ENCODE peak calls at places on chromosomes 16 and 17, in nine cellular contexts. P, G, L, C, N, R, X, I and U are unnamed samples. For H3K36me3, the result is how much of the 10 kb centered on the place peaks cover.

GRCh38 chr16:1152651-1153259 is at the start of gene CACNA1H:
- DNase-seq in P (no peak), G (peak), L (peak), C (peak), N (peak), R (no peak), X (peak), I (peak), U (no peak)

GRCh38 chr17:28745777-28746473 is 2.1 kb downstream of the TRAF4 start:
- DNase-seq in P (no peak), G (peak), L (no peak), C (peak), N (peak), R (peak), X (no peak), I (no peak), U (peak)

GRCh38 chr17:75109407-75110236 is at the start of gene ARMC7:
- DNase-seq in P (peak), G (peak), L (peak), C (peak), N (peak), R (peak), X (peak), I (peak), U (peak)

GRCh38 chr17:75288784-75289121 is 480 bp downstream of the SLC25A19 start:
- DNase-seq in P (peak), G (no peak), L (no peak), C (no peak), N (peak), R (no peak), X (no peak), I (no peak), U (peak)

GRCh38 chr17:82961366-82962162 is 117.8 kb upstream of the METRNL start:
- DNase-seq in P (no peak), G (no peak), L (no peak), C (peak), N (no peak), R (no peak), X (no peak), I (no peak), U (no peak)

GRCh38 chr17:43787728-43788127 is 7.5 kb downstream of the CFAP97D1 start:
- DNase-seq in P (no peak), G (no peak), L (no peak), C (no peak), N (no peak), R (no peak), X (no peak), I (no peak), U (no peak)

GRCh38 chr16:85348921-85349334 is 236.7 kb upstream of the CIBAR2 start:
- DNase-seq in P (no peak), G (no peak), L (no peak), C (no peak), N (no peak), R (no peak), X (no peak), I (no peak), U (no peak)

GRCh38 chr16:87575027-87575804 is 27.1 kb upstream of the JPH3 start:
- DNase-seq in P (no peak), G (no peak), L (no peak), C (peak), N (peak), R (no peak), X (no peak), I (no peak), U (peak)

GRCh38 chr17:65514541-65514940 is 46.9 kb downstream of the AXIN2 start:
- DNase-seq in P (no peak), G (no peak), L (no peak), C (no peak), N (no peak), R (no peak), X (no peak), I (no peak), U (no peak)

GRCh38 chr16:84738255-84739038 is 38.6 kb downstream of the USP10 start:
- DNase-seq in P (peak), G (no peak), L (peak), C (peak), N (peak), R (peak), X (peak), I (peak), U (peak)

GRCh38 chr16:3020247-3020603 is at the start of gene TNFRSF12A:
- DNase-seq in P (peak), G (peak), L (peak), C (peak), N (peak), R (peak), X (peak), I (peak), U (peak)

GRCh38 chr17:39903158-39903884 is 15.1 kb downstream of the GSDMB start:
- DNase-seq in P (no peak), G (no peak), L (no peak), C (peak), N (no peak), R (no peak), X (no peak), I (no peak), U (no peak)

GRCh38 chr16:19410435-19411153 is 7.1 kb upstream of the TMC5 start:
- DNase-seq in P (no peak), G (peak), L (no peak), C (peak), N (peak), R (peak), X (no peak), I (no peak), U (peak)

GRCh38 chr16:2081685-2082084 is 33.9 kb downstream of the TSC2 start:
- DNase-seq in P (no peak), G (peak), L (no peak), C (no peak), N (no peak), R (no peak), X (no peak), I (no peak), U (peak)

GRCh38 chr17:68910256-68910705 is 44.9 kb downstream of the ABCA8 start:
- DNase-seq in P (no peak), G (no peak), L (peak), C (no peak), N (peak), R (no peak), X (no peak), I (no peak), U (no peak)

GRCh38 chr17:72338304-72338703 is 217.5 kb downstream of the SOX9 start:
- DNase-seq in P (no peak), G (no peak), L (no peak), C (no peak), N (no peak), R (no peak), X (no peak), I (no peak), U (no peak)

GRCh38 chr16:49556252-49557069 is 182.9 kb downstream of the C16orf78 start:
- DNase-seq in P (peak), G (no peak), L (no peak), C (peak), N (peak), R (no peak), X (no peak), I (no peak), U (peak)

GRCh38 chr16:75011634-75012307 is 12.9 kb downstream of the ZNRF1 start:
- DNase-seq in P (no peak), G (no peak), L (peak), C (peak), N (no peak), R (no peak), X (peak), I (no peak), U (no peak)

GRCh38 chr16:29825145-29826044 is 5.1 kb downstream of the MVP start:
- DNase-seq in P (no peak), G (no peak), L (peak), C (peak), N (peak), R (no peak), X (peak), I (no peak), U (no peak)

GRCh38 chr17:32588982-32589381 is 102.2 kb downstream of the CDK5R1 start:
- DNase-seq in P (no peak), G (no peak), L (no peak), C (no peak), N (peak), R (no peak), X (no peak), I (no peak), U (peak)

GRCh38 chr16:30785126-30786106 is 1.6 kb downstream of the ZNF629 start:
- DNase-seq in P (no peak), G (no peak), L (no peak), C (peak), N (no peak), R (no peak), X (no peak), I (no peak), U (no peak)

GRCh38 chr17:11628374-11628773 is 30.1 kb downstream of the DNAH9 start:
- DNase-seq in P (no peak), G (no peak), L (no peak), C (no peak), N (no peak), R (no peak), X (no peak), I (no peak), U (peak)

GRCh38 chr17:73823684-73824083 is 179.4 kb upstream of the SDK2 start:
- DNase-seq in P (no peak), G (no peak), L (no peak), C (no peak), N (no peak), R (no peak), X (no peak), I (no peak), U (no peak)

GRCh38 chr17:17930674-17931073 is 41.5 kb downstream of the TOM1L2 start:
- DNase-seq in P (no peak), G (no peak), L (no peak), C (no peak), N (no peak), R (no peak), X (no peak), I (no peak), U (no peak)
- H3K4me3 ChIP-seq in P (no peak), G (no peak), L (no peak), C (no peak), N (no peak), R (no peak), X (no peak), I (no peak), U (no peak)

GRCh38 chr17:4101127-4101798 is 41.6 kb downstream of the ZZEF1 start:
- DNase-seq in P (no peak), G (no peak), L (peak), C (no peak), N (peak), R (no peak), X (no peak), I (no peak), U (no peak)

GRCh38 chr17:4098516-4099209 is 44.2 kb downstream of the ZZEF1 start:
- DNase-seq in P (no peak), G (no peak), L (no peak), C (peak), N (no peak), R (no peak), X (no peak), I (no peak), U (no peak)

GRCh38 chr17:4101799-4102405 is 40.9 kb downstream of the ZZEF1 start:
- DNase-seq in P (no peak), G (no peak), L (no peak), C (no peak), N (no peak), R (no peak), X (no peak), I (no peak), U (no peak)

GRCh38 chr17:4097165-4097960 is 45.5 kb downstream of the ZZEF1 start:
- DNase-seq in P (no peak), G (no peak), L (no peak), C (no peak), N (no peak), R (no peak), X (no peak), I (no peak), U (no peak)
- H3K36me3 ChIP-seq in P (half or more), G (half or more), L (half or more), C (half or more), N (under half), R (under half), X (under half), I (under half), U (under half)

GRCh38 chr17:58341861-58342475 is 10.0 kb downstream of the SUPT4H1 start:
- DNase-seq in P (peak), G (no peak), L (no peak), C (peak), N (no peak), R (no peak), X (no peak), I (no peak), U (no peak)

GRCh38 chr17:58340623-58340876 is 11.5 kb downstream of the SUPT4H1 start:
- DNase-seq in P (no peak), G (no peak), L (no peak), C (no peak), N (no peak), R (no peak), X (no peak), I (no peak), U (no peak)

GRCh38 chr17:58338454-58338841 is 9.9 kb upstream of the TSPOAP1 start:
- DNase-seq in P (no peak), G (no peak), L (no peak), C (no peak), N (no peak), R (no peak), X (no peak), I (no peak), U (no peak)

GRCh38 chr17:58338907-58339774 is 10.5 kb upstream of the TSPOAP1 start:
- DNase-seq in P (peak), G (no peak), L (no peak), C (peak), N (peak), R (no peak), X (no peak), I (peak), U (peak)

DNA sequence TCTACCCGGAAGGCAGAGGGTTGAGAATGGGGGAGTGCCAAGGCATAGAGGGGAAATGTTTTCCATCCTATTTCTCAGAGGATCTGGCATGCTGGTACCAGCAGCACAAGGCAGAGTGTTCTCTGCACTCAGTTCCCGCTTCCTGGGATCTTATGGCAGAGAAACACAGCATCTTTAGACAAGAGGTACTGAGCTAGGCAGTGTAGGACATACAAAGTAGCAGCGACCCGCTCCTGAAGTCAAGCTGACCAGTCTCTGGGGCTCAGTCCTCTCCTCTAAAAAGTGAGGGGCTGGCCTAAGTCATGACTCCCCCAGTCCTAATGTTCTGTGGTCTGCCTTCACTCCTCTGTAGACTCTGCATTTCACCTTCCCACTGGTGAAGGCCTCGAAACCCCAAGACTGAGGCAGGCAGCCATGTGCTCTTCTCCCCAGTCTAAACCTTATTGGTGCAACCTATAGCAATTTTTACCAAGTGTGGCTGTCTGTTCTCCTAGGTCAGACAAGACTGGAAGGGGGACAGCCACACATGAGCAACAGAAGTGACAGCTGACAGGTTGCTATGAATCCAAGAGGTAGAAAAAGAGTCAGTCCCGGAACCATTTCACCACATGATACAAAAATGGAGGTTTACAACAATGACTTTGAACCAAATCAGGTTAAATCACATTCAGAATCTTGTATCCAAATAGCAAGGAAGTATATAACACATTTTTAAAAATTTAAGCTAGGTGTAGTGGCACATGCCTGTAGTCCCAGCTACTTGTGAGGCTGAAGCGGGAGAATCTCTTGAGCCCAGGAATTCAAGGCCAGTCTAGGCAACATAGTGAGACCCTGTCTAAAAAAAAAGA is 11.4 kb upstream of the TSPOAP1 start:
- DNase-seq in P (peak), G (no peak), L (no peak), C (peak), N (no peak), R (no peak), X (no peak), I (no peak), U (no peak)
- H3K4me3 ChIP-seq in P (peak), G (peak), L (peak), C (peak), N (no peak), R (no peak), X (no peak), I (peak), U (no peak)

GRCh38 chr16:11289202-11289601 is 8.1 kb upstream of the PRM1 start:
- DNase-seq in P (no peak), G (no peak), L (no peak), C (peak), N (no peak), R (no peak), X (no peak), I (no peak), U (no peak)
- H3K36me3 ChIP-seq in P (under half), G (under half), L (under half), C (under half), N (under half), R (under half), X (under half), I (under half), U (under half)

GRCh38 chr17:14307560-14308024 is 6.7 kb downstream of the HS3ST3B1 start:
- DNase-seq in P (no peak), G (no peak), L (no peak), C (peak), N (no peak), R (no peak), X (no peak), I (no peak), U (no peak)
- H3K4me3 ChIP-seq in P (no peak), G (no peak), L (no peak), C (peak), N (no peak), R (no peak), X (no peak), I (no peak), U (no peak)

GRCh38 chr16:83300326-83300725 is 507.5 kb upstream of the HSBP1 start:
- DNase-seq in P (no peak), G (no peak), L (no peak), C (no peak), N (no peak), R (no peak), X (no peak), I (no peak), U (no peak)
- H3K36me3 ChIP-seq in P (under half), G (under half), L (under half), C (under half), N (under half), R (under half), X (under half), I (under half), U (under half)

GRCh38 chr17:57985675-57985974 is 2.4 kb downstream of the VEZF1 start:
- DNase-seq in P (no peak), G (no peak), L (no peak), C (peak), N (no peak), R (no peak), X (no peak), I (no peak), U (no peak)
- H3K4me3 ChIP-seq in P (no peak), G (no peak), L (no peak), C (peak), N (no peak), R (no peak), X (no peak), I (no peak), U (no peak)

GRCh38 chr16:4811242-4811641 is 8.8 kb upstream of the ROGDI start:
- DNase-seq in P (no peak), G (no peak), L (no peak), C (peak), N (no peak), R (no peak), X (no peak), I (no peak), U (peak)

GRCh38 chr16:4813251-4814003 is 11.0 kb upstream of the ROGDI start:
- DNase-seq in P (no peak), G (no peak), L (no peak), C (no peak), N (no peak), R (no peak), X (no peak), I (no peak), U (no peak)

GRCh38 chr16:4814046-4814445 is 11.6 kb upstream of the ROGDI start:
- DNase-seq in P (no peak), G (no peak), L (no peak), C (no peak), N (no peak), R (no peak), X (no peak), I (no peak), U (no peak)

GRCh38 chr16:4814542-4815173 is 12.2 kb upstream of the ROGDI start:
- DNase-seq in P (no peak), G (no peak), L (no peak), C (no peak), N (peak), R (no peak), X (no peak), I (no peak), U (peak)

DNA sequence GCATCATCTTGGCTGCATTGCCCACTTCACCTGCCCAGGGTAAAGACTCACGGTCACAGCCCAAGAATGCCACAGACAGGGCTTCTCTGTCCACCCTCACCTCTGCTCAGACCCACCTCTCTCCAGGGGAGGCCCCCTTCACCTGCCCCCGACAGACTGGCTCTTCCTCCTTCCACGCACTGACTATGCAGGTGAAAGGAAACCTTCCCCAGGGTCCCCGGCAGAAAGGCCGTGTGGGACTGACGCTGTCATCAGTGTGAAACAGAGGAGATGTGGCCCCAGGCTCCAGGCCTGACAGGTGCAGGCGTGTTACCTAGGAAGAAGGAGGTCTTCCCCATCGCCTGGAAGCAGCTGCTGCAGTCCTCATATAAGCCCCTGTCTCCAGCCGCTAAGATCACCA is 9.3 kb upstream of the ROGDI start:
- DNase-seq in P (no peak), G (no peak), L (no peak), C (no peak), N (no peak), R (no peak), X (no peak), I (no peak), U (no peak)
- H3K36me3 ChIP-seq in P (half or more), G (half or more), L (half or more), C (half or more), N (under half), R (under half), X (under half), I (under half), U (under half)

GRCh38 chr16:14187517-14188338 is 116.6 kb downstream of the MRTFB start:
- DNase-seq in P (no peak), G (no peak), L (no peak), C (no peak), N (no peak), R (no peak), X (no peak), I (no peak), U (no peak)

GRCh38 chr16:14186007-14186953 is 115.2 kb downstream of the MRTFB start:
- DNase-seq in P (peak), G (no peak), L (peak), C (no peak), N (peak), R (no peak), X (peak), I (no peak), U (peak)

GRCh38 chr16:14181371-14182050 is 110.4 kb downstream of the MRTFB start:
- DNase-seq in P (no peak), G (no peak), L (no peak), C (peak), N (no peak), R (no peak), X (no peak), I (no peak), U (no peak)

GRCh38 chr16:14182999-14183398 is 111.9 kb downstream of the MRTFB start:
- DNase-seq in P (no peak), G (no peak), L (no peak), C (no peak), N (no peak), R (no peak), X (no peak), I (no peak), U (no peak)

DNA sequence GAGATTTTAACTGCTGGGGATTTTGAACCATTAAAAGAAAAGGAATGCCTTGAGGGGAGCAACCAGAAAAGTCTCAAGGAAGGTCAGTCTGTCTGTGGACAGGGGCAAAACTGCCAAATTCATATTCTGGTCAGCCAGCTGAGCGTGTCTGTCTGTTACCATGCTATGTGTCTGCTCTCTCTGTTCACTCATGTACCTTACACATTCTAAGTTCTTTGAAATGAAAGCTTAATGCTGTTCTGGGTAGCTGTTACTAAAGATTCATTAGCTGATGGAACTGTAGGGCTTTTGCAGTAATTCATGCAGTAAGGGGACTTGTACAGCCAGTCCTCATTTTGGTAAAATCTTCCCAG is 115.8 kb downstream of the MRTFB start:
- DNase-seq in P (no peak), G (no peak), L (no peak), C (peak), N (no peak), R (no peak), X (no peak), I (no peak), U (no peak)
- H3K4me3 ChIP-seq in P (no peak), G (peak), L (peak), C (peak), N (no peak), R (no peak), X (peak), I (no peak), U (no peak)